ENCODE peak calls at places on chromosomes 16 and 17, in ten cellular contexts. F, W, V, L, G, K, Z, T, R and J are unnamed samples.

GRCh38 chr17:68378202-68379149 is 78.8 kb downstream of the WIPI1 start:
- DNase-seq in F (peak; percentile 96), W (peak; percentile 95), V (peak; percentile 100), L (no peak), G (peak; percentile 93), K (peak; percentile 88), Z (peak; percentile 89), T (peak; percentile 28), R (no peak), J (no peak)

GRCh38 chr17:45302649-45303173 is 14.1 kb downstream of the MAP3K14 start:
- DNase-seq in F (peak; percentile 57), W (peak; percentile 73), V (no peak), L (no peak), G (no peak), K (peak; percentile 50), Z (no peak), T (peak; percentile 69), R (no peak), J (no peak)

GRCh38 chr17:46008591-46008990 is 9.5 kb downstream of the STH start:
- DNase-seq in F (no peak), W (no peak), V (no peak), L (no peak), G (no peak), K (no peak), Z (no peak), T (no peak), R (no peak), J (no peak)

GRCh38 chr17:4955091-4955490 is 4.2 kb downstream of the ENO3 start:
- DNase-seq in F (no peak), W (no peak), V (no peak), L (no peak), G (no peak), K (no peak), Z (no peak), T (no peak), R (no peak), J (no peak)

GRCh38 chr17:38560503-38561318 is 45.0 kb downstream of the SRCIN1 start:
- DNase-seq in F (no peak), W (peak; percentile 51), V (no peak), L (no peak), G (no peak), K (peak; percentile 38), Z (no peak), T (peak; percentile 14), R (no peak), J (no peak)

GRCh38 chr17:42775534-42776098 is 2.4 kb downstream of the VPS25 start:
- DNase-seq in F (no peak), W (peak; percentile 86), V (no peak), L (no peak), G (no peak), K (no peak), Z (no peak), T (no peak), R (no peak), J (no peak)

GRCh38 chr16:25007284-25007984 is 7.7 kb downstream of the ARHGAP17 start:
- DNase-seq in F (no peak), W (peak; percentile 91), V (no peak), L (no peak), G (no peak), K (peak; percentile 62), Z (no peak), T (no peak), R (no peak), J (no peak)

GRCh38 chr16:31382485-31383161 is 10.5 kb upstream of the ITGAD start:
- DNase-seq in F (peak; percentile 17), W (no peak), V (peak; percentile 24), L (no peak), G (peak; percentile 91), K (peak; percentile 75), Z (no peak), T (peak; percentile 31), R (peak; percentile 22), J (peak; percentile 55)

GRCh38 chr17:52383493-52384100 is 225.1 kb upstream of the CA10 start:
- DNase-seq in F (no peak), W (peak; percentile 8), V (peak; percentile 39), L (no peak), G (no peak), K (no peak), Z (no peak), T (peak; percentile 64), R (no peak), J (peak; percentile 11)

GRCh38 chr17:74585711-74586110 is 6.4 kb downstream of the CD300LD start:
- DNase-seq in F (no peak), W (no peak), V (no peak), L (no peak), G (no peak), K (no peak), Z (no peak), T (no peak), R (no peak), J (no peak)

GRCh38 chr17:78908426-78908825 is 5.4 kb upstream of the CEP295NL start:
- DNase-seq in F (no peak), W (no peak), V (no peak), L (no peak), G (no peak), K (no peak), Z (no peak), T (no peak), R (no peak), J (no peak)

GRCh38 chr17:29579866-29580771 is 9.3 kb downstream of the GIT1 start:
- DNase-seq in F (peak; percentile 51), W (peak; percentile 77), V (no peak), L (no peak), G (peak; percentile 90), K (peak; percentile 91), Z (peak; percentile 41), T (peak; percentile 73), R (peak; percentile 83), J (peak; percentile 59)

GRCh38 chr17:30905742-30906100 is 317 bp downstream of the TEFM start:
- DNase-seq in F (no peak), W (peak; percentile 17), V (no peak), L (no peak), G (no peak), K (peak; percentile 24), Z (no peak), T (no peak), R (no peak), J (no peak)